ENCODE peak calls at places on chromosome 21, in five cellular contexts. W is adrenal gland, C is body of pancreas, F is transverse colon, D is breast epithelium. O is an unnamed sample. For H3K4me1, the result is how much of the 10 kb centered on the place peaks cover.

GRCh38 chr21:39000496-39000895 is 182.8 kb downstream of the PSMG1 start:
- DNase-seq in W (no peak), C (no peak), F (no peak), D (no peak), O (no peak)

GRCh38 chr21:15134711-15135110 is 69.9 kb upstream of the NRIP1 start:
- DNase-seq in W (no peak), C (peak), F (peak), D (no peak), O (no peak)

GRCh38 chr21:38054334-38054733 is 138.1 kb upstream of the KCNJ6 start:
- DNase-seq in W (no peak), C (no peak), F (no peak), D (no peak), O (no peak)

GRCh38 chr21:28263974-28264373 is 728.7 kb downstream of the LTN1 start:
- DNase-seq in W (no peak), C (no peak), F (no peak), D (no peak), O (no peak)

GRCh38 chr21:29053011-29053553 is 20.4 kb downstream of the CCT8 start:
- DNase-seq in W (no peak), C (no peak), F (no peak), D (no peak), O (no peak)

GRCh38 chr21:38349111-38349746 is 92.4 kb downstream of the KCNJ15 start:
- DNase-seq in W (no peak), C (no peak), F (no peak), D (no peak), O (no peak)

GRCh38 chr21:19547951-19548635 is 1144.5 kb upstream of the TMPRSS15 start:
- DNase-seq in W (no peak), C (no peak), F (no peak), D (no peak), O (no peak)

GRCh38 chr21:29168874-29169273 is 38.4 kb downstream of the MAP3K7CL start:
- DNase-seq in W (no peak), C (no peak), F (no peak), D (no peak), O (no peak)

GRCh38 chr21:15034126-15034848 is 30.5 kb downstream of the NRIP1 start:
- DNase-seq in W (no peak), C (no peak), F (no peak), D (no peak), O (no peak)

GRCh38 chr21:14403681-14404318 is 20.9 kb upstream of the HSPA13 start:
- DNase-seq in W (no peak), C (no peak), F (no peak), D (no peak), O (no peak)

GRCh38 chr21:36647279-36648093 is 51.4 kb upstream of the SIM2 start:
- DNase-seq in W (no peak), C (peak), F (no peak), D (no peak), O (no peak)

GRCh38 chr21:38459490-38459889 is 38.8 kb downstream of the ERG start:
- DNase-seq in W (no peak), C (no peak), F (no peak), D (no peak), O (no peak)

DNA sequence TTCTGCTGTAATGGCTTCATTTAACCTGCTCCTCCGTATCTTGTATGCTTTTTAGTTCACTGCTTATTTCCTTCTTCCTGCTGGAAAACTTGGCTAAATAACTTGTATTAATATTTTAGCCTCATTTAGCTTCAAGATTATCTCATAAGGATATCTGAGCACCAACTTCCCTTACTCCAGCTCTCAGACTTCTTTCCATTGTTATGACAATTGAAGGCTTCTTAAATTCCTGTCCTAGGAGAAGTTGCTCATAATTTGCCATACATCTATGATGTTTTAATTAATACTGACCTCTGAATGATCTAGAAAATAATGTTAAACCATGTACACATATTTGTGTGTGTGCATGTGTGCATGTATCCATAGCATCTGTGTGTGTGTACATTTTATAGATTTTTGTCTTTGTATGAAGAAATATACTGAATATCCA is 1524.4 kb upstream of the TPTE start:
- DNase-seq in W (no peak), C (no peak), F (no peak), D (no peak), O (no peak)
- H3K27ac ChIP-seq in W (no peak), C (no peak), F (no peak), D (no peak), O (no peak)

DNA sequence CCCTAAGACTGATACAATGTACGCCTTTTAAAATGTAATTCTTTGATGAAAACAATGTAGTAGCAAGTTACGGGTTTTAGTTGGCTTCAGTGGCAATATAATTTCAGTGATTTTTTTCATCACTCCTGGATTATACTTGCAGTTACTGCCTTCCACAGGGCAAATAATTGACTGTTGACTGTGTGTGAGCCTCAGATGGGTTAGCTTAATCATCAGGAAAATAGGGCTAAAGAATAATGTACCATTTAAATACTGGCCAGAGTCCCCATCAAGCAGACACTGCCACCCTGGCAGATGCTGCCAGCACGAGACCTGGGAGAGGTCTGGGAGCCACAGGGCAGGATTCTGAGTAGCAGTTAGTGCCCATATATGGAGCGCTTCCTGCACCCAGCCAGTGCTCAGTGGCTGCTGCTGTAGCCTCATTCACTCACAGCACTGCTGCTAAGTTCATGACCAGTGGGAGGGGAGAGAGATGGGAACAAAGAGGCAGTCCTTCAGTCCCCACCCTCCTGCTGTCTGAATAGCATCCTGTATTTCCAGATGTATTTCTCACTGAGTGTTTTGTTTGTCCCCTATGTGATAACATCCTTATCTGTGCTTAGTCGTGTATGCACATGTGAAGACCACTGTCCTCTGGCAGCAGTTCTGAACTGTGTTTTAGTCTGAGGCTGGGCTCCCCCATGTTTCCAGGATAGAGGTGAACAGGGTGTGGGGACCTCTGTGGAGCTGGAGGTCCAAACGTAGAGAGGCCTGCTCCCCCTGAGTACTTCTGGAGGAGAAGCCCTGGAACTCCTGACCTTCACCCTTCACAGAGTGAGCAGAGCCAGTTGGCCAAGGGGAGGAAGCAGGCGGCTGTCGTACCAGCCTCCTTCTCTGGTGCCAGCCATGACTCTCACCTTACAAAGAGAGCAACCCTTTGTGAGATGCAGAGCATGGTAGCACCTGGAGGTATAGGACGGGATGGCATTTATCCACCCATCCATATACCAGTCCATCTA is 80.4 kb downstream of the ADARB1 start:
- DNase-seq in W (no peak), C (no peak), F (no peak), D (peak), O (no peak)
- TF ChIP-seq POLR2A in W (no peak), C (no peak), F (no peak), D (no peak), O (no peak)

GRCh38 chr21:33390479-33390878 is 12.7 kb upstream of the IFNGR2 start:
- DNase-seq in W (no peak), C (no peak), F (no peak), D (no peak), O (no peak)

GRCh38 chr21:33395866-33396265 is 7.3 kb upstream of the IFNGR2 start:
- DNase-seq in W (no peak), C (no peak), F (no peak), D (no peak), O (no peak)

GRCh38 chr21:33394260-33394659 is 9.0 kb upstream of the IFNGR2 start:
- DNase-seq in W (peak), C (no peak), F (peak), D (no peak), O (no peak)

GRCh38 chr21:33392586-33392985 is 10.6 kb upstream of the IFNGR2 start:
- DNase-seq in W (no peak), C (no peak), F (no peak), D (no peak), O (no peak)

DNA sequence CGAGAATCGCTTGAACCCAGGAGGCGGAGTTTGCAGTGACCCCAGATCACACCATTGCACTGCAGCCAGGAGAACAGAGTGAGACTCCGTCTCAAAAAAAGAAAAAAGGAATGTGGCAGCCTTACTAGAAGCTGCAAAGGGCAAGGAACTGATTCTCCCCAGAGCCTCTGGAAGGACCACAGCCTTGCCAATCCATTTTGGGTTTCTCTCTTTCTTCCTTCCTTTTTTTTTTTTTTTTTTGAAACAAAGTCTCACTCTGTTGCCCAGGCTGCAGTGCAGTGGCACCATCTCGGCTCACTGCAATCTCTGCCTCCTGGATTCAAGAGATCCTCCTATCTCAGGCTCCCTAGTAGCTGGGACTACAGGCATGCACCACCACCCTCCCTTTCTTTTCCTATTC is 9.9 kb upstream of the IFNGR2 start:
- DNase-seq in W (no peak), C (no peak), F (no peak), D (no peak), O (no peak)
- H3K4me1 ChIP-seq in W (under half), C (under half), F (under half), D (under half), O (half or more)

DNA sequence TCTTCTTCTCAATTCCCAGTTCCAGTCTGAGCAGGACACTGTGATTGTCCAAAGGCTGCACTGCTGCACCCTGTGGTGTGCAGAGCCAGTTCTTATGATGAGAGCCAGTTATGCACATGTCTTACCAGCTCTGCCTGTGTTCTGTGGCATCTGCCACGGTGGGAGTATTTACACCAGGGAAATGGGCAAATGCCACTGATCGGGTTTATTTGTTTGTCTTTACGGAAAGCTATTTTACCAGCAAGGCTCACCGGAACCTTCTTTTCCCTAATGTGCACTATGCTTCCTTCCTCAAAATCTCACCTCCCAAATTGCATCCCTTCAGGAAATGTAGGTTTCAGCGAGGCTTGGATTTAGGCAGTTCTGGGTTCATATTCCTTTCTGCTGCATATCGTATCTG is 49.0 kb downstream of the EVA1C start:
- DNase-seq in W (no peak), C (no peak), F (no peak), D (no peak), O (no peak)
- H3K27ac ChIP-seq in W (no peak), C (no peak), F (no peak), D (no peak), O (no peak)

DNA sequence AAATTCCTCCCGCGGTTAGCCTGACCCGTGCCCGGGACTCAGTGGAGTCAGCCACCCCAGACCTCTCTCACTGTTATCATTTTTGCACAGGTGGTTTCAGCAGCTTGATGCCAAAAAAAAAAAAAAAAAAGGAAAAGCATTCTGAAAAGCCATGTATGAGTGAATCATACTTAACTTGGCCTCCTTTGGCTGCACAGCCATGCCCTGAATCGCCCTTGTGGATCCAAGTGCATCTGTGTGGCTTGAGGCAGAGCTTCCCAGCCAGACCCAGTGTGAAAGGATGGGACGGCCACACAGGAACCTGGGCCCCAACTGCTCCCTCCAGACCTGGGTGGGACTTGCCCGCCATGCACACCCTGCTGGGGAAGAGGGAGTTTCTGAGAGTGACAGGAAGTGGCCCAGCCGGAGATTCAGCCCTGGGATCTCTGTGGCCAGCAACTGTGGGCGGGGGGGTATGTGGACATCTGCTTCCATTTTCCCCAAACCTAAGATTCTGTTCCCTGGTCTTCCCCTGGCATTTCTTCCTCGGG is 8.6 kb downstream of the YBEY start:
- DNase-seq in W (no peak), C (peak), F (no peak), D (no peak), O (no peak)
- TF ChIP-seq POLR2A in W (no peak), C (no peak), F (no peak), D (no peak), O (no peak)

GRCh38 chr21:43357708-43358430 is 69.1 kb downstream of the SIK1 start:
- DNase-seq in W (no peak), C (no peak), F (no peak), D (no peak), O (no peak)
- H3K4me1 ChIP-seq in W (under half), C (under half), F (under half), D (under half), O (half or more)

GRCh38 chr21:41023936-41024335 is 144.0 kb upstream of the BACE2 start:
- DNase-seq in W (no peak), C (no peak), F (no peak), D (no peak), O (no peak)

GRCh38 chr21:41025057-41025390 is 142.9 kb upstream of the BACE2 start:
- DNase-seq in W (no peak), C (no peak), F (no peak), D (no peak), O (no peak)

GRCh38 chr21:41024341-41025056 is 143.5 kb upstream of the BACE2 start:
- DNase-seq in W (no peak), C (peak), F (no peak), D (peak), O (no peak)

GRCh38 chr21:41032536-41032935 is 135.4 kb upstream of the BACE2 start:
- DNase-seq in W (no peak), C (no peak), F (no peak), D (no peak), O (no peak)

DNA sequence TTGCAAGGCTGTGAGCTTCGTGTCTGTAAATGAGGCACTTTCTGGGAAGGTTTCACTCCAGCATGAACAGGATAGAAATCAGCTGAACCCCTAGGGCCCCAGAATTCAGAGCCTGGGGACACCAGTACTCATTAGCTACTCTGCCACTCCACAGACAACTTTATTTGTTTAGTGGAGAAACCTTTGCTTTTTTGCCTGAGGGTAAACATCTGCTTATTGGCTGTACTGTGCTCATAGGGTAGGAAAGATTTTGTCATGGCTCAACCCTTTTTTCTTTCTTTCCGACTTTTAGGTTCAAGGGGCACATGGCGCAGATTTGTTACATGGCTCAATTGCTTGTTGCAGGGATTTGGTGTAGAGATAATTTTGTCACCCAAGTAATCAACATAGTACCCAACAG is 138.4 kb upstream of the BACE2 start:
- DNase-seq in W (no peak), C (no peak), F (no peak), D (no peak), O (no peak)
- H3K27ac ChIP-seq in W (no peak), C (no peak), F (no peak), D (no peak), O (no peak)

GRCh38 chr21:34834307-34834706 is 165.5 kb downstream of the CLIC6 start:
- DNase-seq in W (no peak), C (no peak), F (no peak), D (no peak), O (no peak)

GRCh38 chr21:34834852-34835501 is 166.2 kb downstream of the CLIC6 start:
- DNase-seq in W (no peak), C (no peak), F (no peak), D (no peak), O (no peak)

GRCh38 chr21:34835526-34835925 is 166.7 kb downstream of the CLIC6 start:
- DNase-seq in W (peak), C (no peak), F (peak), D (peak), O (no peak)

GRCh38 chr21:34836103-34836932 is 167.5 kb downstream of the CLIC6 start:
- DNase-seq in W (peak), C (peak), F (peak), D (peak), O (no peak)

GRCh38 chr21:34833465-34833864 is 164.7 kb downstream of the CLIC6 start:
- DNase-seq in W (no peak), C (no peak), F (no peak), D (no peak), O (no peak)
- TF ChIP-seq POLR2A in W (no peak), C (no peak), F (no peak), D (no peak), O (no peak)

GRCh38 chr21:31713115-31713514 is 18.8 kb downstream of the SCAF4 start:
- DNase-seq in W (no peak), C (no peak), F (no peak), D (no peak), O (no peak)
- H3K4me1 ChIP-seq in W (half or more), C (under half), F (under half), D (under half), O (under half)

DNA sequence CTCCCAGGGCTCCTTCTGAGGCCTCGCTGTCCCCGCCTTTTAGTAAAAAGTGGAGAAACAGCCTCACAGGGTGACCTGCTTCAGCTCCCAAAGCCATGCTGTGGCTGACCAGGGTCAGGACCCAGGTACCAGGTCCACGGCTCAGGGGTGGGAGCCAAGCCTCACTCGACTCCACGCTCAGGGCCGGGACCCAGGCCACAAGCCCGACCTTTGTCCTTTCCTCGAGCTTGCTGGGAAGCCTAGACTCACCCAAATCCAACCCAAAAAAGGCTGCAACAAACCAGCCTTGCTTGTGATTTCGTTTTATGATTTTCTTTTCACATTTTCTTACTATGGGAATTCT is 59.6 kb upstream of the PDE9A start:
- DNase-seq in W (no peak), C (no peak), F (no peak), D (no peak), O (no peak)
- H3K27ac ChIP-seq in W (no peak), C (no peak), F (no peak), D (no peak), O (no peak)

O was measured in spleen.